ENCODE peak calls at places on chromosomes 4 and X, in seven cellular contexts. X, G, A, T, B, D and Z are unnamed samples.

GRCh38 chr4:179530953-179531352 is 2088.7 kb upstream of the AGA start:
- DNase-seq in D (no peak), X (no peak), B (no peak), G (no peak), A (no peak), T (peak), Z (no peak)

GRCh38 chrX:20521245-20521644 is 254.5 kb upstream of the RPS6KA3 start:
- DNase-seq in A (peak), B (no peak), X (peak), T (peak), D (peak), G (no peak), Z (no peak)

GRCh38 chr4:17111959-17112659 is 213.7 kb upstream of the LDB2 start:
- DNase-seq in X (no peak), D (no peak), B (peak), G (peak), A (peak), T (no peak), Z (peak)

GRCh38 chrX:3699841-3700381 is 13.5 kb downstream of the PRKX start:
- DNase-seq in B (no peak), D (no peak), G (no peak), T (no peak), X (no peak), A (no peak), Z (no peak)

GRCh38 chr4:93139118-93139517 is 689.4 kb upstream of the ATOH1 start:
- DNase-seq in A (peak), B (no peak), D (no peak), X (no peak), T (no peak), G (no peak), Z (no peak)

GRCh38 chrX:45621356-45622041 is 420.8 kb upstream of the DIPK2B start:
- DNase-seq in D (peak), T (peak), X (peak), G (no peak), B (no peak), A (no peak), Z (no peak)

GRCh38 chrX:82412851-82413250 is 1095.2 kb upstream of the POU3F4 start:
- DNase-seq in D (no peak), A (peak), G (peak), B (no peak), X (no peak), T (no peak), Z (no peak)

GRCh38 chr4:98625920-98626319 is 32.5 kb downstream of the TSPAN5 start:
- DNase-seq in B (no peak), G (no peak), A (no peak), X (no peak), D (peak), T (no peak), Z (no peak)

GRCh38 chr4:120718979-120719566 is 203.5 kb downstream of the PRDM5 start:
- DNase-seq in B (no peak), D (no peak), G (no peak), T (peak), X (peak), A (peak), Z (peak)

GRCh38 chrX:65677954-65678469 is 10.6 kb downstream of the MSN start:
- DNase-seq in T (peak), B (no peak), D (no peak), A (no peak), G (no peak), X (peak), Z (no peak)

GRCh38 chr4:98682719-98683118 is 24.3 kb upstream of the TSPAN5 start:
- DNase-seq in B (no peak), X (peak), D (peak), A (no peak), G (no peak), T (peak), Z (no peak)

GRCh38 chr4:99117876-99118693 is 26.0 kb downstream of the ADH4 start:
- DNase-seq in A (no peak), B (no peak), G (no peak), T (peak), X (peak), D (no peak), Z (no peak)

GRCh38 chrX:103608305-103608963 is 671 bp downstream of the TCEAL3 start:
- DNase-seq in B (peak), D (no peak), A (no peak), G (no peak), X (peak), T (no peak), Z (peak)

GRCh38 chrX:41116948-41117347 is 31.7 kb downstream of the USP9X start:
- DNase-seq in B (no peak), D (no peak), G (no peak), T (no peak), A (no peak), X (no peak), Z (no peak)

GRCh38 chr4:39950861-39951481 is 26.7 kb downstream of the PDS5A start:
- DNase-seq in G (no peak), X (peak), T (peak), B (no peak), D (no peak), A (no peak), Z (peak)

GRCh38 chr4:184283659-184284335 is 66.1 kb upstream of the ENPP6 start:
- DNase-seq in T (no peak), D (no peak), A (no peak), X (no peak), G (no peak), B (no peak), Z (no peak)
- H2BK5ac ChIP-seq in T (no peak), D (no peak), A (no peak), X (no peak), G (no peak), B (no peak), Z (no peak)

DNA sequence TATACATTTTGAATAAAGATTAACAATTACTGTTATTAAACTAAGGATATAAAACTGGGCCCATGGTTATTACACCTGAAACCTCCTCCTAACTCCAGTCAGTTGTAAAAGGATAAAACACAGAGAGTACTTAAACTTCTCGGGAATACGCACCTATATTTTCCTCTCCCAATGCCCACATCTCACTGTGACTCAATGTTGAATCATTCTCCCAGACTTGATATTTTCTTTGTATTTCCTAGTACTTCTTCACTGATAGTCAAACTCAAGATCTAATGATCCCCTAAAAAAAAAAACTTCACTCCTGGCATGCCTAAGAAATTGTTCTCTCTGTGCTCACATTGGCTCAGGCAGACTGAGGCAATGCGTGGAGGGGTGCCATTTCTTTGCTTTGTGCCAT is 212.5 kb upstream of the DKK2 start:
- DNase-seq in T (peak), A (no peak), B (no peak), D (no peak), G (no peak), X (no peak), Z (no peak)
- H3K18ac ChIP-seq in T (no peak), A (no peak), B (no peak), D (no peak), G (no peak), X (no peak), Z (no peak)

GRCh38 chrX:68177542-68177941 is 255.8 kb downstream of the OPHN1 start:
- DNase-seq in A (no peak), X (peak), B (no peak), G (no peak), D (no peak), T (peak), Z (no peak)

GRCh38 chrX:68180501-68181061 is 252.7 kb downstream of the OPHN1 start:
- DNase-seq in A (no peak), T (no peak), G (no peak), B (no peak), X (no peak), D (no peak), Z (no peak)

GRCh38 chrX:68179355-68179754 is 253.9 kb downstream of the OPHN1 start:
- DNase-seq in B (no peak), X (no peak), T (no peak), G (no peak), A (no peak), D (no peak), Z (no peak)

GRCh38 chrX:68175569-68175968 is 257.7 kb downstream of the OPHN1 start:
- DNase-seq in G (no peak), X (peak), T (peak), A (no peak), D (no peak), B (no peak), Z (no peak)
- H2BK5ac ChIP-seq in G (no peak), X (no peak), T (no peak), A (no peak), D (no peak), B (no peak), Z (no peak)

GRCh38 chr4:10212901-10213300 is 96.3 kb upstream of the WDR1 start:
- DNase-seq in T (no peak), G (no peak), X (no peak), B (no peak), A (no peak), D (no peak), Z (no peak)
- H3K18ac ChIP-seq in T (no peak), G (no peak), X (no peak), B (no peak), A (no peak), D (no peak), Z (no peak)